ENCODE peak calls at places on chromosome 17, in five cellular contexts. One of them, this sample, is unnamed.

GRCh38 chr17:752620-753219 is 656 bp upstream of the GEMIN4 start:
- DNase-seq in psoas muscle: peak; percentile 79
- DNase-seq in breast epithelium: peak; percentile 68
- DNase-seq in IMR-90: peak; percentile 49
- DNase-seq in HAP-1: peak; percentile 51
- DNase-seq in this sample: peak; percentile 86

GRCh38 chr17:37802061-37802460 is 57.2 kb upstream of the HNF1B start:
- DNase-seq in IMR-90: no peak
- DNase-seq in breast epithelium: no peak
- DNase-seq in psoas muscle: no peak
- DNase-seq in HAP-1: no peak
- DNase-seq in this sample: no peak

GRCh38 chr17:21036361-21036881 is 6.4 kb downstream of the USP22 start:
- DNase-seq in psoas muscle: no peak
- DNase-seq in breast epithelium: no peak
- DNase-seq in HAP-1: no peak
- DNase-seq in IMR-90: peak; percentile 44
- DNase-seq in this sample: no peak

GRCh38 chr17:65698381-65699061 is 137.1 kb upstream of the AXIN2 start:
- DNase-seq in breast epithelium: no peak
- DNase-seq in psoas muscle: no peak
- DNase-seq in IMR-90: peak; percentile 76
- DNase-seq in HAP-1: no peak
- DNase-seq in this sample: no peak

GRCh38 chr17:79950306-79950705 is 85.4 kb downstream of the TBC1D16 start:
- DNase-seq in breast epithelium: no peak
- DNase-seq in psoas muscle: no peak
- DNase-seq in IMR-90: no peak
- DNase-seq in HAP-1: no peak
- DNase-seq in this sample: peak; percentile 51

GRCh38 chr17:2694381-2695242 is 17.0 kb downstream of the CLUH start:
- DNase-seq in IMR-90: no peak
- DNase-seq in psoas muscle: no peak
- DNase-seq in HAP-1: no peak
- DNase-seq in breast epithelium: no peak
- DNase-seq in this sample: peak; percentile 58

GRCh38 chr17:45013021-45013997 is 38.1 kb downstream of the DCAKD start:
- DNase-seq in psoas muscle: no peak
- DNase-seq in HAP-1: no peak
- DNase-seq in IMR-90: no peak
- DNase-seq in breast epithelium: no peak
- DNase-seq in this sample: no peak

GRCh38 chr17:36088559-36089376 is 1.2 kb downstream of the CCL3 start:
- DNase-seq in IMR-90: no peak
- DNase-seq in breast epithelium: no peak
- DNase-seq in HAP-1: no peak
- DNase-seq in psoas muscle: no peak
- DNase-seq in this sample: no peak

GRCh38 chr17:45090711-45091110 is 29.6 kb downstream of the NMT1 start:
- DNase-seq in IMR-90: peak; percentile 37
- DNase-seq in HAP-1: no peak
- DNase-seq in psoas muscle: no peak
- DNase-seq in breast epithelium: no peak
- DNase-seq in this sample: no peak

GRCh38 chr17:8649157-8650118 is 18.9 kb upstream of the MYH10 start:
- DNase-seq in IMR-90: peak; percentile 95
- DNase-seq in breast epithelium: no peak
- DNase-seq in psoas muscle: peak; percentile 43
- DNase-seq in HAP-1: no peak
- DNase-seq in this sample: no peak

GRCh38 chr17:21359483-21359840 is 16.7 kb upstream of the KCNJ12 start:
- DNase-seq in IMR-90: no peak
- DNase-seq in HAP-1: no peak
- DNase-seq in breast epithelium: no peak
- DNase-seq in psoas muscle: no peak
- DNase-seq in this sample: no peak

GRCh38 chr17:50087246-50087911 is 7.8 kb upstream of the PDK2 start:
- DNase-seq in IMR-90: peak; percentile 72
- DNase-seq in breast epithelium: peak; percentile 64
- DNase-seq in HAP-1: peak; percentile 81
- DNase-seq in psoas muscle: peak; percentile 75
- DNase-seq in this sample: no peak

GRCh38 chr17:19284005-19284959 is 47.1 kb downstream of the EPN2 start:
- DNase-seq in psoas muscle: no peak
- DNase-seq in HAP-1: no peak
- DNase-seq in IMR-90: no peak
- DNase-seq in breast epithelium: no peak
- DNase-seq in this sample: no peak

GRCh38 chr17:46191332-46192210 is 1.7 kb downstream of the KANSL1 start:
- DNase-seq in HAP-1: peak; percentile 62
- DNase-seq in breast epithelium: no peak
- DNase-seq in psoas muscle: no peak
- DNase-seq in IMR-90: no peak
- DNase-seq in this sample: no peak

GRCh38 chr17:31052187-31052889 is 42.4 kb upstream of the NF1 start:
- DNase-seq in HAP-1: no peak
- DNase-seq in breast epithelium: peak; percentile 88
- DNase-seq in psoas muscle: peak; percentile 71
- DNase-seq in IMR-90: peak; percentile 96
- DNase-seq in this sample: peak; percentile 45

GRCh38 chr17:34672176-34672785 is 92.9 kb downstream of the TMEM132E start:
- DNase-seq in breast epithelium: no peak
- DNase-seq in psoas muscle: no peak
- DNase-seq in IMR-90: no peak
- DNase-seq in HAP-1: no peak
- DNase-seq in this sample: no peak

GRCh38 chr17:78401246-78401645 is 22.8 kb downstream of the PGS1 start:
- DNase-seq in psoas muscle: no peak
- DNase-seq in IMR-90: peak; percentile 31
- DNase-seq in HAP-1: no peak
- DNase-seq in breast epithelium: peak; percentile 81
- DNase-seq in this sample: no peak

GRCh38 chr17:49224198-49224996 is 6.2 kb downstream of the PHOSPHO1 start:
- DNase-seq in breast epithelium: no peak
- DNase-seq in psoas muscle: peak; percentile 30
- DNase-seq in IMR-90: no peak
- DNase-seq in HAP-1: no peak
- DNase-seq in this sample: peak; percentile 26

GRCh38 chr17:79812969-79813825 is 16.3 kb upstream of the CBX8 start:
- DNase-seq in IMR-90: no peak
- DNase-seq in breast epithelium: no peak
- DNase-seq in HAP-1: peak; percentile 64
- DNase-seq in psoas muscle: no peak
- DNase-seq in this sample: no peak

GRCh38 chr17:68731465-68731864 is 130.3 kb upstream of the FAM20A start:
- DNase-seq in breast epithelium: no peak
- DNase-seq in HAP-1: no peak
- DNase-seq in psoas muscle: no peak
- DNase-seq in IMR-90: no peak
- DNase-seq in this sample: no peak

GRCh38 chr17:17351901-17352781 is 49.0 kb downstream of the NT5M start:
- DNase-seq in HAP-1: no peak
- DNase-seq in psoas muscle: peak; percentile 45
- DNase-seq in breast epithelium: no peak
- DNase-seq in IMR-90: peak; percentile 48
- DNase-seq in this sample: no peak

GRCh38 chr17:36496018-36496789 is 9.7 kb downstream of the ZNHIT3 start:
- DNase-seq in IMR-90: peak; percentile 16
- DNase-seq in HAP-1: no peak
- DNase-seq in psoas muscle: no peak
- DNase-seq in breast epithelium: no peak
- DNase-seq in this sample: peak; percentile 12

GRCh38 chr17:14330492-14330920 is 29.6 kb downstream of the HS3ST3B1 start:
- DNase-seq in psoas muscle: no peak
- DNase-seq in breast epithelium: no peak
- DNase-seq in HAP-1: no peak
- DNase-seq in IMR-90: no peak
- DNase-seq in this sample: no peak

GRCh38 chr17:40075216-40076100 is 12.7 kb downstream of the THRA start:
- DNase-seq in HAP-1: peak; percentile 82
- DNase-seq in psoas muscle: peak; percentile 83
- DNase-seq in IMR-90: peak; percentile 48
- DNase-seq in breast epithelium: peak; percentile 84
- DNase-seq in this sample: peak; percentile 90

GRCh38 chr17:81043319-81043724 is 8.4 kb downstream of the BAIAP2 start:
- DNase-seq in IMR-90: no peak
- DNase-seq in psoas muscle: no peak
- DNase-seq in HAP-1: no peak
- DNase-seq in breast epithelium: no peak
- DNase-seq in this sample: no peak

GRCh38 chr17:72063756-72064461 is 56.9 kb upstream of the SOX9 start:
- DNase-seq in HAP-1: no peak
- DNase-seq in psoas muscle: no peak
- DNase-seq in breast epithelium: no peak
- DNase-seq in IMR-90: no peak
- DNase-seq in this sample: no peak

This sample was measured in pancreas.